ENCODE peak calls at places on chromosomes 1 and 21, in four cellular contexts. L is esophagus muscularis mucosa, Z is spleen, C is GM12891. S is an unnamed sample.

GRCh38 chr21:43882952-43883492 is 18.0 kb downstream of the AGPAT3 start:
- DNase-seq in L (no peak), Z (peak; percentile 44), C (no peak), S (no peak)

GRCh38 chr1:108316545-108316944 is 72.7 kb upstream of the NBPF4 start:
- DNase-seq in Z (no peak), L (no peak), C (no peak), S (no peak)

GRCh38 chr1:97158704-97159103 is 437.1 kb downstream of the PTBP2 start:
- DNase-seq in C (no peak), L (no peak), Z (no peak), S (no peak)

GRCh38 chr1:7681401-7681800 is 89.7 kb upstream of the VAMP3 start:
- DNase-seq in Z (no peak), L (no peak), C (no peak), S (no peak)

GRCh38 chr1:21225065-21225464 is 48.4 kb upstream of the EIF4G3 start:
- DNase-seq in Z (no peak), L (no peak), C (no peak), S (no peak)

GRCh38 chr1:54810144-54810942 is 9.2 kb upstream of the TTC22 start:
- DNase-seq in C (peak; percentile 75), L (no peak), Z (peak; percentile 86), S (peak; percentile 75)

GRCh38 chr21:46054447-46054846 is 43.5 kb upstream of the COL6A2 start:
- DNase-seq in C (no peak), Z (no peak), L (peak; percentile 90), S (no peak)

GRCh38 chr1:195637474-195637873 is 970.8 kb downstream of the KCNT2 start:
- DNase-seq in L (no peak), C (no peak), Z (no peak), S (no peak)

GRCh38 chr1:12150456-12151200 is 16.2 kb upstream of the TNFRSF1B start:
- DNase-seq in Z (no peak), L (no peak), C (no peak), S (no peak)

GRCh38 chr1:239814306-239814881 is 277.3 kb upstream of the FMN2 start:
- DNase-seq in Z (no peak), L (no peak), C (no peak), S (no peak)

GRCh38 chr1:52080014-52080415 is 23.9 kb downstream of the BTF3L4 start:
- DNase-seq in Z (no peak), L (no peak), C (no peak), S (no peak)

GRCh38 chr1:8671313-8671917 is 146.0 kb downstream of the RERE start:
- DNase-seq in C (no peak), Z (no peak), L (no peak), S (peak; percentile 25)

GRCh38 chr1:209896346-209896745 is 41.7 kb upstream of the SYT14 start:
- DNase-seq in C (no peak), L (no peak), Z (no peak), S (no peak)

GRCh38 chr1:190475394-190476250 is 2.0 kb downstream of the BRINP3 start:
- DNase-seq in Z (no peak), L (no peak), C (no peak), S (no peak)

GRCh38 chr1:28796321-28797213 is 15.4 kb upstream of the OPRD1 start:
- DNase-seq in Z (no peak), C (no peak), L (no peak), S (no peak)
- TF ChIP-seq POLR2AphosphoS5 in Z (no peak), C (no peak), L (no peak), S (no peak)

GRCh38 chr21:41425954-41426655 is at the start of gene MX1:
- DNase-seq in Z (peak; percentile 98), L (peak; percentile 93), C (peak; percentile 85), S (peak; percentile 80)
- TF ChIP-seq POLR2A in Z (peak; percentile 53), L (peak; percentile 17), C (peak; percentile 96), S (peak; percentile 92)

GRCh38 chr1:167440345-167440744 is 78.0 kb downstream of the CD247 start:
- DNase-seq in C (no peak), Z (no peak), L (no peak), S (no peak)
- TF ChIP-seq POLR2AphosphoS5 in C (no peak), Z (no peak), L (no peak), S (no peak)

GRCh38 chr1:220275430-220275829 is 3.2 kb upstream of the RAB3GAP2 start:
- DNase-seq in C (no peak), Z (no peak), L (no peak), S (no peak)

GRCh38 chr1:220271706-220272046 is 577 bp downstream of the RAB3GAP2 start:
- DNase-seq in Z (peak; percentile 75), L (no peak), C (no peak), S (no peak)

GRCh38 chr1:220272841-220273090 is 513 bp upstream of the RAB3GAP2 start:
- DNase-seq in Z (no peak), L (no peak), C (no peak), S (no peak)

GRCh38 chr1:220274122-220274855 is 2.0 kb upstream of the RAB3GAP2 start:
- DNase-seq in L (no peak), C (no peak), Z (no peak), S (no peak)

DNA sequence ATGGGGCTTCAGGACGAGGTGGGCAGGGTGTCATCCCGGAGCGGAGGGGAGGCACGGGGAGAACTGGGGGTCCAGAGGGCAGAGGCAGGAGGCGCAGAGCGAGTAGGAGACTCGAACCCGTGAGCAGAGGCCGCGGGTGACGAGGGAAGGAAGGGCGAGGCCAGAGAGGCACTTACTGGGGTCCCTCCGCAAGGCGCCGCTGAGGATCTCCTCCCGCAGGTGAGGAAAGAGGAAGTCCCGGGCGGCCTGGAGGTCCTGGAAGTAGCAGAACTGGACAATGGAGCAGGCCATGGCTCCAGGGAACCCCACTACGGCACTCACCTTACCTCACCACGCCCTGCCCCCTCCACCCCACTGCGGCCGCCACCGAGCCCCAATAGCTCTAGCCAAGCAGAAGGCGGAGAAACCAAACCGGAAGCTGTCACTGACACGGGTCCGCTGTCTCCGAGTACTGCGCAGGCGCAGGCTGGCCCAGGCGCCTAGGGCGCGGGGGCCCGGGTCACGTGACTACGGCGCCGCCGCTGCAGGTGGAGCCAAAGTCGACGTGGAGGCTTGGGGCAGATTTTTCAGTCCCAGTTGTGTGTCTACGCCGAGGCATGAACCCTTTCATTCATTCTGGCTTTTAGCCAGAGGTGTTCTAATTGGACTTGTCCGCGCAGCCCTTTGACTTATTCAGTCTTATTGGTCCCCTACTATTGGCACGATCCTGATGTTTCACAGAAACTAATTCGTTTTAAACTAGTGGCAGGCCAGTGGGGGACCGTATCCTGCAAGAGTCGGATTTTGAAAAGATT is at the start of gene RAB3GAP2:
- DNase-seq in C (peak; percentile 87), L (peak; percentile 98), Z (peak; percentile 99), S (peak; percentile 90)
- TF ChIP-seq POLR2A in C (peak; percentile 92), L (peak; percentile 35), Z (peak; percentile 59), S (peak; percentile 95)

GRCh38 chr1:153565529-153566374 is at the start of gene S100A2:
- DNase-seq in L (no peak), C (peak; percentile 52), Z (peak; percentile 80), S (peak; percentile 55)
- TF ChIP-seq POLR2AphosphoS5 in L (peak; percentile 70), C (no peak), Z (peak; percentile 24), S (no peak)

GRCh38 chr1:221778535-221779142 is 36.8 kb upstream of the DUSP10 start:
- DNase-seq in Z (peak; percentile 88), L (no peak), C (no peak), S (no peak)
- TF ChIP-seq POLR2A in Z (no peak), L (no peak), C (no peak), S (peak; percentile 70)

DNA sequence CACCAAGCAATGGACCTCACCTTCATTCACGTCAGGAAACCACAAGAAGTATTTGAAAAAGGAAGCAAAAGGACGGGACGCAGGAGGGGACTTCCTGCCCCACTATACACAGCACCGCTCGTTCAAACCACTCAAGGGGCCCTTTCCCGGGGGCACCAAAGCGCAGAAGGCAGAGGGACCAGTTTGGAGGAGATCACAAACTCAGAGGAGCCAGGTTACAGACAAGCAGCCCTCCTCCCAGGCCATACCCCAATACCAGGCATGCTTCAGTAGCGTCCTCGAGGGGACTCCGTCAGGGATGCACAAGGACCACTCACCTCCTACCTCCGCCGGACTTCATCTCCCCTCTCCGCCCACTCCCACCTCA is 685 bp downstream of the CRTC2 start:
- DNase-seq in L (no peak), Z (no peak), C (no peak), S (no peak)
- TF ChIP-seq POLR2AphosphoS5 in L (no peak), Z (no peak), C (peak; percentile 68), S (peak; percentile 73)

GRCh38 chr1:15938628-15939161 is 37.2 kb downstream of the ZBTB17 start:
- DNase-seq in L (no peak), C (no peak), Z (no peak), S (no peak)

GRCh38 chr1:15939181-15940109 is 36.5 kb downstream of the ZBTB17 start:
- DNase-seq in Z (no peak), C (no peak), L (no peak), S (no peak)

GRCh38 chr1:15941899-15942660 is 33.8 kb downstream of the ZBTB17 start:
- DNase-seq in Z (no peak), C (no peak), L (no peak), S (no peak)

GRCh38 chr1:15941044-15941840 is 34.7 kb downstream of the ZBTB17 start:
- DNase-seq in L (no peak), C (no peak), Z (no peak), S (no peak)

DNA sequence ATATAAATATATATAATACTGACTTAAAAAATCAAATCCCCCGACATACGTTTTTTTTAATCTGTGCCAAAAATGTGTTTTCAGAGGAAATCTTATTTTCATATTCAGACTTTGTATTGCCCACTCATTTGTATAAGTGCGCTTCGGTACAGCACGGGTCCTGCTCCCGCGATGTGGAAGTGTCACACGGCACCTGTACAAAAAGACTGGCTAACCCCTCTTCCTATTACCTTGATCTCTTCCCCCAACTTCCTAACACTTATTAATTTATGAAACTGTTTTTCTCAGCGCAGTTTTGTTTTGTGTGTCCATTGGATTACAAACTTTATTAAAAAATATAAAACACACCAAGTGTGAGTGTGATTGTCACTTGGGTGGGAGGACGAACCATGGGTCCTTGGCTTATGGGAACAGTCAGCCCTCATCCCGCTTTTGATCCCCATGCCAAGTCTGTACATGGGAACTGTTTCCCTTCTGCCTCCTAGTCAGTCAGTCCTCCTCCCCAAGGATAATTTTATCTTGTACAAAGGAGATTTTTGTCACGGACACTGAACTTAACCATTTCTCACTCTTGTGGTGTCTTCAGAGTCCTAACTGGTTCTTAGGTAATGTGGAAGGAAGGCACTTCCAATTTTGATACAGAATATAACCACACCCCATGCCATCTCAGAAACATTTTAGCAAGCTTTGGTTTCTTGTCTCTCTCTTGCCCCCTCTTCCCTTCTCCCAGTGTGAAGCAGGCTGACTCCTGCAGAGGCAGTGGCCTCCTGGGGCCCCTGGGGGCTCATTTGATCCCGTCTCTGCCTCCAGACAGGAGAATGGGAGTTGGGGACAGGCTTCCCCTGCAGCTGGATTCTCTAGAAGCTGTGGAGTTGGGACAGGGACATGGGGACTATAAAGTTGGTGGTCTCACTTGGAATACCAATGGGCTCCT is 35.5 kb downstream of the ZBTB17 start:
- DNase-seq in L (no peak), C (no peak), Z (no peak), S (no peak)
- TF ChIP-seq POLR2A in L (no peak), C (no peak), Z (no peak), S (no peak)